ENCODE peak calls at places on chromosomes 11 and 22, in five cellular contexts. V is stimulated activated CD4-positive, alpha-beta T cell treated with anti-CD3 and anti-CD28 coated beads, Interleukin-1b, Interleukin-23, amount 100 ng/mL, for 1 hour; B is activated naive CD4-positive, alpha-beta T cell; L is glutamatergic neuron; D is psoas muscle. R is an unnamed sample.

GRCh38 chr11:20049231-20049630 is 111.0 kb downstream of the DBX1 start:
- DNase-seq in V (no peak), B (no peak), L (no peak), D (no peak), R (no peak)

GRCh38 chr11:85680897-85681296 is 5.1 kb downstream of the CCDC89 start:
- DNase-seq in V (no peak), B (no peak), L (no peak), D (no peak), R (no peak)

GRCh38 chr22:27905638-27906037 is 13.4 kb downstream of the PITPNB start:
- DNase-seq in V (no peak), B (no peak), L (no peak), D (no peak), R (no peak)

GRCh38 chr11:12126352-12127019 is 16.1 kb downstream of the MICAL2 start:
- DNase-seq in V (no peak), B (no peak), L (no peak), D (no peak), R (no peak)

GRCh38 chr11:3203221-3204043 is 15.2 kb downstream of the MRGPRG start:
- DNase-seq in V (no peak), B (no peak), L (no peak), D (peak), R (no peak)

GRCh38 chr22:19289475-19290161 is 1.9 kb downstream of the CLTCL1 start:
- DNase-seq in V (no peak), B (no peak), L (no peak), D (no peak), R (no peak)

GRCh38 chr11:64340671-64341335 is 799 bp downstream of the CCDC88B start:
- DNase-seq in V (peak), B (peak), L (peak), D (peak), R (no peak)

GRCh38 chr11:23181022-23181807 is 320.9 kb upstream of the CCDC179 start:
- DNase-seq in V (no peak), B (no peak), L (no peak), D (no peak), R (no peak)

GRCh38 chr22:22916215-22916951 is 28.8 kb downstream of the IGLL5 start:
- DNase-seq in V (no peak), B (no peak), L (no peak), D (no peak), R (no peak)

GRCh38 chr11:1546077-1546535 is 26.0 kb downstream of the DUSP8 start:
- DNase-seq in V (no peak), B (no peak), L (peak), D (no peak), R (no peak)

GRCh38 chr11:20162824-20163777 is 2.8 kb upstream of the DBX1 start:
- DNase-seq in V (no peak), B (no peak), L (peak), D (no peak), R (no peak)

GRCh38 chr11:68213135-68213515 is at the start of gene KMT5B:
- DNase-seq in V (no peak), B (peak), L (peak), D (no peak), R (no peak)

GRCh38 chr11:17992916-17993315 is 19.9 kb downstream of the SERGEF start:
- DNase-seq in V (no peak), B (no peak), L (no peak), D (no peak), R (no peak)

GRCh38 chr22:22684605-22685561 is 40.5 kb downstream of the GGTLC2 start:
- DNase-seq in V (no peak), B (no peak), L (peak), D (no peak), R (peak)

GRCh38 chr22:38429460-38430128 is 25.4 kb downstream of the KCNJ4 start:
- DNase-seq in V (no peak), B (no peak), L (peak), D (no peak), R (no peak)

GRCh38 chr22:29312218-29313125 is 3.0 kb downstream of the RASL10A start:
- DNase-seq in V (no peak), B (no peak), L (no peak), D (no peak), R (no peak)

GRCh38 chr11:104163100-104164027 is 583 bp downstream of the PDGFD start:
- DNase-seq in V (no peak), B (no peak), L (no peak), D (no peak), R (no peak)

GRCh38 chr11:85762226-85762625 is 48.7 kb downstream of the SYTL2 start:
- DNase-seq in V (no peak), B (no peak), L (no peak), D (no peak), R (no peak)

GRCh38 chr11:111449696-111450479 is 62.3 kb downstream of the BTG4 start:
- DNase-seq in V (no peak), B (no peak), L (no peak), D (no peak), R (no peak)

R was measured in GOT3.